ENCODE peak calls at places on chromosomes 5 and 9, in nine cellular contexts. K is suprapubic skin, J is HCT116, A is spleen, P is epithelial cell of esophagus, Z is sigmoid colon, F is testis, C is MCF 10A, I is neural crest cell. G is an unnamed sample.

GRCh38 chr9:93286252-93287188 is 102.6 kb downstream of the WNK2 start:
- DNase-seq in K (no peak), J (no peak), A (no peak), P (no peak), Z (no peak), F (no peak), C (no peak), I (no peak), G (no peak)

GRCh38 chr5:135391869-135392255 is 7.2 kb downstream of the MACROH2A1 start:
- DNase-seq in K (no peak), J (no peak), A (no peak), P (no peak), Z (no peak), F (no peak), C (no peak), I (no peak), G (no peak)

GRCh38 chr9:4984171-4984570 is 901 bp upstream of the JAK2 start:
- DNase-seq in K (no peak), J (peak), A (no peak), P (no peak), Z (no peak), F (peak), C (no peak), I (no peak), G (no peak)

GRCh38 chr9:38160613-38161215 is 91.7 kb upstream of the SHB start:
- DNase-seq in K (no peak), J (peak), A (no peak), P (peak), Z (peak), F (peak), C (peak), I (peak), G (peak)

GRCh38 chr5:113063927-113064326 is 87.3 kb downstream of the DCP2 start:
- DNase-seq in K (no peak), J (no peak), A (no peak), P (no peak), Z (no peak), F (no peak), C (no peak), I (no peak), G (no peak)

GRCh38 chr9:83422512-83422911 is 115.7 kb downstream of the FRMD3 start:
- DNase-seq in K (no peak), J (no peak), A (no peak), P (no peak), Z (no peak), F (no peak), C (no peak), I (no peak), G (no peak)

GRCh38 chr9:76419782-76420380 is 25.7 kb upstream of the RFK start:
- DNase-seq in K (no peak), J (peak), A (no peak), P (peak), Z (no peak), F (no peak), C (peak), I (no peak), G (no peak)

GRCh38 chr9:116051528-116051927 is 102.1 kb upstream of the PAPPA start:
- DNase-seq in K (no peak), J (no peak), A (no peak), P (no peak), Z (no peak), F (no peak), C (no peak), I (no peak), G (no peak)

GRCh38 chr5:135033026-135033861 is 784 bp downstream of the PITX1 start:
- DNase-seq in K (no peak), J (no peak), A (no peak), P (peak), Z (no peak), F (no peak), C (peak), I (no peak), G (no peak)

GRCh38 chr9:132049900-132050299 is 29.8 kb downstream of the MED27 start:
- DNase-seq in K (no peak), J (no peak), A (no peak), P (no peak), Z (no peak), F (no peak), C (no peak), I (no peak), G (no peak)

GRCh38 chr9:14692536-14692917 is 705 bp downstream of the ZDHHC21 start:
- DNase-seq in K (no peak), J (no peak), A (no peak), P (no peak), Z (no peak), F (no peak), C (peak), I (no peak), G (no peak)

GRCh38 chr5:86971034-86971511 is 296.6 kb upstream of the RASA1 start:
- DNase-seq in K (no peak), J (peak), A (no peak), P (peak), Z (no peak), F (no peak), C (peak), I (no peak), G (no peak)

GRCh38 chr9:97985058-97985861 is 2.1 kb downstream of the ANP32B start:
- DNase-seq in K (no peak), J (no peak), A (peak), P (peak), Z (peak), F (peak), C (peak), I (peak), G (no peak)

GRCh38 chr5:31531888-31532710 is at the start of the genes C5orf22 and DROSHA:
- DNase-seq in K (peak), J (peak), A (peak), P (peak), Z (peak), F (peak), C (peak), I (peak), G (peak)

GRCh38 chr9:88090151-88090581 is 48.1 kb downstream of the SPATA31C2 start:
- DNase-seq in K (no peak), J (no peak), A (no peak), P (no peak), Z (no peak), F (peak), C (peak), I (no peak), G (no peak)

GRCh38 chr5:53199882-53200281 is 90.3 kb upstream of the MOCS2 start:
- DNase-seq in K (no peak), J (no peak), A (no peak), P (no peak), Z (no peak), F (no peak), C (no peak), I (no peak), G (no peak)

GRCh38 chr5:151357792-151358191 is 10.4 kb upstream of the SLC36A2 start:
- DNase-seq in K (no peak), J (no peak), A (no peak), P (peak), Z (no peak), F (no peak), C (peak), I (no peak), G (no peak)

GRCh38 chr5:40551706-40552557 is 127.8 kb upstream of the PTGER4 start:
- DNase-seq in K (no peak), J (no peak), A (no peak), P (peak), Z (no peak), F (no peak), C (peak), I (no peak), G (no peak)

GRCh38 chr9:137403281-137403680 is 19.7 kb downstream of the EXD3 start:
- DNase-seq in K (no peak), J (no peak), A (no peak), P (no peak), Z (no peak), F (no peak), C (no peak), I (no peak), G (no peak)

GRCh38 chr5:170491479-170491878 is 12.3 kb upstream of the KCNIP1 start:
- DNase-seq in K (no peak), J (no peak), A (no peak), P (peak), Z (no peak), F (no peak), C (peak), I (no peak), G (no peak)

GRCh38 chr5:71830626-71831539 is 111.8 kb downstream of the CARTPT start:
- DNase-seq in K (no peak), J (no peak), A (no peak), P (peak), Z (peak), F (peak), C (peak), I (no peak), G (no peak)

GRCh38 chr5:178372091-178372695 is 139.6 kb upstream of the PHYKPL start:
- DNase-seq in K (no peak), J (no peak), A (no peak), P (no peak), Z (no peak), F (no peak), C (no peak), I (no peak), G (no peak)

GRCh38 chr5:31581498-31582099 is 49.5 kb downstream of the C5orf22 start:
- DNase-seq in K (no peak), J (peak), A (no peak), P (peak), Z (no peak), F (no peak), C (peak), I (no peak), G (no peak)

DNA sequence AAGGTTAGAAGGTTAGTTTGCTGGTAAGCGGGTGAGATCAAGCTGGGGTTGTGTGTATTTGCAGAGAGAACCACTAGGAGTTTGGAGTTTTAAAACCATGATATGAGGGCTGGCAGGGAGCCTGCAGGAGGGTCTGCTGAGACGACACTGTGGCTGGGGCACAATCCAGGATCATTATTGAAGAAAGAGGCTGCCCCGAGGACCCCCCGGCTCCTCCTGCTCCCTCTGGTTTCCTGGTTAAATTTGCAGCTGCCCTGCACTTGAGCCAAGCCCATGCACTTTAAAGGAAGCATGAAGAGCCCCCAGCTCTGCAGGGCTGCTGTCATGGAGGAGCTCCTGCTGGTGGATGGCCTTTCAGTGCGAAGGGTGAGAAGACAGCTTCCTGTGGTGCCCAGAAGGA is 140.6 kb downstream of the NSG2 start:
- DNase-seq in K (peak), J (no peak), A (no peak), P (no peak), Z (no peak), F (no peak), C (no peak), I (no peak), G (no peak)
- TF ChIP-seq CTCF in K (no peak), J (no peak), A (no peak), P (no peak), Z (no peak), F (no peak), C (no peak), I (no peak), G (no peak)

GRCh38 chr9:124066783-124067563 is 55.4 kb downstream of the LHX2 start:
- DNase-seq in K (no peak), J (no peak), A (no peak), P (peak), Z (no peak), F (no peak), C (no peak), I (no peak), G (no peak)

GRCh38 chr9:124068248-124068647 is 56.7 kb downstream of the LHX2 start:
- DNase-seq in K (no peak), J (no peak), A (no peak), P (no peak), Z (no peak), F (no peak), C (no peak), I (no peak), G (no peak)
- TF ChIP-seq CTCF in K (no peak), J (no peak), A (no peak), P (no peak), Z (no peak), F (no peak), C (no peak), I (no peak), G (no peak)

GRCh38 chr9:33737811-33738606 is 57.4 kb upstream of the PRSS3 start:
- DNase-seq in K (no peak), J (peak), A (no peak), P (peak), Z (no peak), F (peak), C (peak), I (peak), G (no peak)

GRCh38 chr9:33739407-33739806 is 56.0 kb upstream of the PRSS3 start:
- DNase-seq in K (no peak), J (no peak), A (no peak), P (no peak), Z (no peak), F (no peak), C (no peak), I (no peak), G (no peak)

GRCh38 chr9:33731625-33732024 is 63.7 kb upstream of the PRSS3 start:
- DNase-seq in K (no peak), J (no peak), A (no peak), P (no peak), Z (no peak), F (no peak), C (no peak), I (no peak), G (no peak)

GRCh38 chr9:33731142-33731541 is 64.2 kb upstream of the PRSS3 start:
- DNase-seq in K (no peak), J (no peak), A (no peak), P (no peak), Z (no peak), F (no peak), C (no peak), I (no peak), G (no peak)

GRCh38 chr9:33734911-33735310 is 60.5 kb upstream of the PRSS3 start:
- DNase-seq in K (no peak), J (no peak), A (no peak), P (peak), Z (no peak), F (no peak), C (no peak), I (no peak), G (no peak)
- TF ChIP-seq CTCF in K (no peak), J (no peak), A (no peak), P (no peak), Z (no peak), F (no peak), C (no peak), I (no peak), G (no peak)

GRCh38 chr5:60843693-60844428 is at the start of gene ELOVL7:
- DNase-seq in K (no peak), J (peak), A (peak), P (peak), Z (no peak), F (peak), C (peak), I (peak), G (no peak)
- TF ChIP-seq CTCF in K (peak), J (peak), A (no peak), P (peak), Z (no peak), F (no peak), C (no peak), I (peak), G (no peak)

GRCh38 chr9:117413346-117414219 is 1.3 kb downstream of the ASTN2 start:
- DNase-seq in K (no peak), J (no peak), A (no peak), P (no peak), Z (no peak), F (peak), C (no peak), I (peak), G (no peak)
- TF ChIP-seq CTCF in K (no peak), J (no peak), A (no peak), P (no peak), Z (no peak), F (no peak), C (no peak), I (peak), G (no peak)